ENCODE peak calls at places on chromosome 5, in eight cellular contexts. One of them, this sample, is unnamed.

GRCh38 chr5:175842947-175843793 is 28.2 kb upstream of the CPLX2 start:
- DNase-seq in stimulated activated CD8-positive, alpha-beta memory T cell treated with anti-CD3 and anti-CD28 coated beads, Interleukin-7, amount 100 ng/mL, for 24 hours: no peak
- DNase-seq in amniotic stem cell: no peak
- DNase-seq in stimulated activated naive CD8-positive, alpha-beta T cell treated with anti-CD3 and anti-CD28 coated beads, Interleukin-15, Interleukin-2, amounts not matched to agents 100 U/mL and 50 U/mL, for 24 hours: no peak
- DNase-seq in T-cell: no peak
- DNase-seq in fibroblast of lung: peak
- DNase-seq in C1 segment of cervical spinal cord: no peak
- DNase-seq in AML-193: no peak
- DNase-seq in this sample: no peak

GRCh38 chr5:1156754-1157460 is 44.5 kb upstream of the SLC6A19 start:
- DNase-seq in stimulated activated CD8-positive, alpha-beta memory T cell treated with anti-CD3 and anti-CD28 coated beads, Interleukin-7, amount 100 ng/mL, for 24 hours: no peak
- DNase-seq in amniotic stem cell: no peak
- DNase-seq in stimulated activated naive CD8-positive, alpha-beta T cell treated with anti-CD3 and anti-CD28 coated beads, Interleukin-15, Interleukin-2, amounts not matched to agents 100 U/mL and 50 U/mL, for 24 hours: no peak
- DNase-seq in T-cell: no peak
- DNase-seq in fibroblast of lung: no peak
- DNase-seq in C1 segment of cervical spinal cord: no peak
- DNase-seq in AML-193: no peak
- DNase-seq in this sample: no peak

GRCh38 chr5:55850839-55851674 is at the start of gene IL31RA:
- DNase-seq in stimulated activated CD8-positive, alpha-beta memory T cell treated with anti-CD3 and anti-CD28 coated beads, Interleukin-7, amount 100 ng/mL, for 24 hours: no peak
- DNase-seq in amniotic stem cell: peak
- DNase-seq in stimulated activated naive CD8-positive, alpha-beta T cell treated with anti-CD3 and anti-CD28 coated beads, Interleukin-15, Interleukin-2, amounts not matched to agents 100 U/mL and 50 U/mL, for 24 hours: no peak
- DNase-seq in T-cell: no peak
- DNase-seq in fibroblast of lung: peak
- DNase-seq in C1 segment of cervical spinal cord: no peak
- DNase-seq in AML-193: no peak
- DNase-seq in this sample: no peak

GRCh38 chr5:8827701-8828100 is 718.2 kb downstream of the SEMA5A start:
- DNase-seq in stimulated activated CD8-positive, alpha-beta memory T cell treated with anti-CD3 and anti-CD28 coated beads, Interleukin-7, amount 100 ng/mL, for 24 hours: no peak
- DNase-seq in amniotic stem cell: no peak
- DNase-seq in stimulated activated naive CD8-positive, alpha-beta T cell treated with anti-CD3 and anti-CD28 coated beads, Interleukin-15, Interleukin-2, amounts not matched to agents 100 U/mL and 50 U/mL, for 24 hours: no peak
- DNase-seq in T-cell: no peak
- DNase-seq in fibroblast of lung: peak
- DNase-seq in C1 segment of cervical spinal cord: no peak
- DNase-seq in AML-193: no peak
- DNase-seq in this sample: no peak

GRCh38 chr5:87776785-87777184 is 364.1 kb upstream of the CCNH start:
- DNase-seq in stimulated activated CD8-positive, alpha-beta memory T cell treated with anti-CD3 and anti-CD28 coated beads, Interleukin-7, amount 100 ng/mL, for 24 hours: no peak
- DNase-seq in amniotic stem cell: no peak
- DNase-seq in stimulated activated naive CD8-positive, alpha-beta T cell treated with anti-CD3 and anti-CD28 coated beads, Interleukin-15, Interleukin-2, amounts not matched to agents 100 U/mL and 50 U/mL, for 24 hours: no peak
- DNase-seq in T-cell: no peak
- DNase-seq in fibroblast of lung: peak
- DNase-seq in C1 segment of cervical spinal cord: no peak
- DNase-seq in AML-193: no peak
- DNase-seq in this sample: no peak

GRCh38 chr5:89213584-89213983 is 330.6 kb upstream of the MEF2C start:
- DNase-seq in stimulated activated CD8-positive, alpha-beta memory T cell treated with anti-CD3 and anti-CD28 coated beads, Interleukin-7, amount 100 ng/mL, for 24 hours: no peak
- DNase-seq in amniotic stem cell: no peak
- DNase-seq in stimulated activated naive CD8-positive, alpha-beta T cell treated with anti-CD3 and anti-CD28 coated beads, Interleukin-15, Interleukin-2, amounts not matched to agents 100 U/mL and 50 U/mL, for 24 hours: no peak
- DNase-seq in T-cell: no peak
- DNase-seq in fibroblast of lung: peak
- DNase-seq in C1 segment of cervical spinal cord: no peak
- DNase-seq in AML-193: no peak
- DNase-seq in this sample: no peak

GRCh38 chr5:142753114-142753764 is 16.9 kb upstream of the ARHGAP26 start:
- DNase-seq in stimulated activated CD8-positive, alpha-beta memory T cell treated with anti-CD3 and anti-CD28 coated beads, Interleukin-7, amount 100 ng/mL, for 24 hours: no peak
- DNase-seq in amniotic stem cell: no peak
- DNase-seq in stimulated activated naive CD8-positive, alpha-beta T cell treated with anti-CD3 and anti-CD28 coated beads, Interleukin-15, Interleukin-2, amounts not matched to agents 100 U/mL and 50 U/mL, for 24 hours: no peak
- DNase-seq in T-cell: no peak
- DNase-seq in fibroblast of lung: peak
- DNase-seq in C1 segment of cervical spinal cord: peak
- DNase-seq in AML-193: no peak
- DNase-seq in this sample: no peak

GRCh38 chr5:53425598-53426516 is 54.6 kb upstream of the FST start:
- DNase-seq in stimulated activated CD8-positive, alpha-beta memory T cell treated with anti-CD3 and anti-CD28 coated beads, Interleukin-7, amount 100 ng/mL, for 24 hours: no peak
- DNase-seq in amniotic stem cell: no peak
- DNase-seq in stimulated activated naive CD8-positive, alpha-beta T cell treated with anti-CD3 and anti-CD28 coated beads, Interleukin-15, Interleukin-2, amounts not matched to agents 100 U/mL and 50 U/mL, for 24 hours: peak
- DNase-seq in T-cell: no peak
- DNase-seq in fibroblast of lung: peak
- DNase-seq in C1 segment of cervical spinal cord: peak
- DNase-seq in AML-193: peak
- DNase-seq in this sample: no peak

GRCh38 chr5:138336952-138337684 is 948 bp upstream of the FAM53C start:
- DNase-seq in stimulated activated CD8-positive, alpha-beta memory T cell treated with anti-CD3 and anti-CD28 coated beads, Interleukin-7, amount 100 ng/mL, for 24 hours: no peak
- DNase-seq in amniotic stem cell: peak
- DNase-seq in stimulated activated naive CD8-positive, alpha-beta T cell treated with anti-CD3 and anti-CD28 coated beads, Interleukin-15, Interleukin-2, amounts not matched to agents 100 U/mL and 50 U/mL, for 24 hours: no peak
- DNase-seq in T-cell: no peak
- DNase-seq in fibroblast of lung: peak
- DNase-seq in C1 segment of cervical spinal cord: no peak
- DNase-seq in AML-193: peak
- DNase-seq in this sample: no peak

GRCh38 chr5:1161108-1161831 is 40.1 kb upstream of the SLC6A19 start:
- DNase-seq in stimulated activated CD8-positive, alpha-beta memory T cell treated with anti-CD3 and anti-CD28 coated beads, Interleukin-7, amount 100 ng/mL, for 24 hours: no peak
- DNase-seq in amniotic stem cell: no peak
- DNase-seq in stimulated activated naive CD8-positive, alpha-beta T cell treated with anti-CD3 and anti-CD28 coated beads, Interleukin-15, Interleukin-2, amounts not matched to agents 100 U/mL and 50 U/mL, for 24 hours: no peak
- DNase-seq in T-cell: no peak
- DNase-seq in fibroblast of lung: peak
- DNase-seq in C1 segment of cervical spinal cord: no peak
- DNase-seq in AML-193: no peak
- DNase-seq in this sample: no peak

GRCh38 chr5:15720515-15720914 is 220.5 kb downstream of the FBXL7 start:
- DNase-seq in stimulated activated CD8-positive, alpha-beta memory T cell treated with anti-CD3 and anti-CD28 coated beads, Interleukin-7, amount 100 ng/mL, for 24 hours: no peak
- DNase-seq in amniotic stem cell: no peak
- DNase-seq in stimulated activated naive CD8-positive, alpha-beta T cell treated with anti-CD3 and anti-CD28 coated beads, Interleukin-15, Interleukin-2, amounts not matched to agents 100 U/mL and 50 U/mL, for 24 hours: no peak
- DNase-seq in T-cell: no peak
- DNase-seq in fibroblast of lung: no peak
- DNase-seq in C1 segment of cervical spinal cord: no peak
- DNase-seq in AML-193: no peak
- DNase-seq in this sample: no peak

GRCh38 chr5:116824751-116825438 is 250.3 kb upstream of the SEMA6A start:
- DNase-seq in stimulated activated CD8-positive, alpha-beta memory T cell treated with anti-CD3 and anti-CD28 coated beads, Interleukin-7, amount 100 ng/mL, for 24 hours: no peak
- DNase-seq in amniotic stem cell: no peak
- DNase-seq in stimulated activated naive CD8-positive, alpha-beta T cell treated with anti-CD3 and anti-CD28 coated beads, Interleukin-15, Interleukin-2, amounts not matched to agents 100 U/mL and 50 U/mL, for 24 hours: no peak
- DNase-seq in T-cell: no peak
- DNase-seq in fibroblast of lung: no peak
- DNase-seq in C1 segment of cervical spinal cord: no peak
- DNase-seq in AML-193: no peak
- DNase-seq in this sample: no peak

GRCh38 chr5:9437741-9438240 is 108.1 kb downstream of the SEMA5A start:
- DNase-seq in stimulated activated CD8-positive, alpha-beta memory T cell treated with anti-CD3 and anti-CD28 coated beads, Interleukin-7, amount 100 ng/mL, for 24 hours: no peak
- DNase-seq in amniotic stem cell: no peak
- DNase-seq in stimulated activated naive CD8-positive, alpha-beta T cell treated with anti-CD3 and anti-CD28 coated beads, Interleukin-15, Interleukin-2, amounts not matched to agents 100 U/mL and 50 U/mL, for 24 hours: no peak
- DNase-seq in T-cell: no peak
- DNase-seq in fibroblast of lung: peak
- DNase-seq in C1 segment of cervical spinal cord: no peak
- DNase-seq in AML-193: no peak
- DNase-seq in this sample: no peak

GRCh38 chr5:93578813-93579560 is 2.0 kb downstream of the NR2F1-AS1 start:
- DNase-seq in stimulated activated CD8-positive, alpha-beta memory T cell treated with anti-CD3 and anti-CD28 coated beads, Interleukin-7, amount 100 ng/mL, for 24 hours: no peak
- DNase-seq in amniotic stem cell: no peak
- DNase-seq in stimulated activated naive CD8-positive, alpha-beta T cell treated with anti-CD3 and anti-CD28 coated beads, Interleukin-15, Interleukin-2, amounts not matched to agents 100 U/mL and 50 U/mL, for 24 hours: peak
- DNase-seq in T-cell: no peak
- DNase-seq in fibroblast of lung: peak
- DNase-seq in C1 segment of cervical spinal cord: no peak
- DNase-seq in AML-193: peak
- DNase-seq in this sample: no peak

GRCh38 chr5:157159209-157159751 is 6.8 kb downstream of the GARIN3 start:
- DNase-seq in stimulated activated CD8-positive, alpha-beta memory T cell treated with anti-CD3 and anti-CD28 coated beads, Interleukin-7, amount 100 ng/mL, for 24 hours: no peak
- DNase-seq in amniotic stem cell: no peak
- DNase-seq in stimulated activated naive CD8-positive, alpha-beta T cell treated with anti-CD3 and anti-CD28 coated beads, Interleukin-15, Interleukin-2, amounts not matched to agents 100 U/mL and 50 U/mL, for 24 hours: no peak
- DNase-seq in T-cell: no peak
- DNase-seq in fibroblast of lung: no peak
- DNase-seq in C1 segment of cervical spinal cord: no peak
- DNase-seq in AML-193: no peak
- DNase-seq in this sample: no peak

GRCh38 chr5:58135571-58136335 is 324.1 kb downstream of the PLK2 start:
- DNase-seq in stimulated activated CD8-positive, alpha-beta memory T cell treated with anti-CD3 and anti-CD28 coated beads, Interleukin-7, amount 100 ng/mL, for 24 hours: no peak
- DNase-seq in amniotic stem cell: no peak
- DNase-seq in stimulated activated naive CD8-positive, alpha-beta T cell treated with anti-CD3 and anti-CD28 coated beads, Interleukin-15, Interleukin-2, amounts not matched to agents 100 U/mL and 50 U/mL, for 24 hours: no peak
- DNase-seq in T-cell: no peak
- DNase-seq in fibroblast of lung: peak
- DNase-seq in C1 segment of cervical spinal cord: no peak
- DNase-seq in AML-193: no peak
- DNase-seq in this sample: no peak

GRCh38 chr5:108260105-108260857 is 121.6 kb downstream of the FBXL17 start:
- DNase-seq in stimulated activated CD8-positive, alpha-beta memory T cell treated with anti-CD3 and anti-CD28 coated beads, Interleukin-7, amount 100 ng/mL, for 24 hours: peak
- DNase-seq in amniotic stem cell: peak
- DNase-seq in stimulated activated naive CD8-positive, alpha-beta T cell treated with anti-CD3 and anti-CD28 coated beads, Interleukin-15, Interleukin-2, amounts not matched to agents 100 U/mL and 50 U/mL, for 24 hours: peak
- DNase-seq in T-cell: peak
- DNase-seq in fibroblast of lung: peak
- DNase-seq in C1 segment of cervical spinal cord: peak
- DNase-seq in AML-193: peak
- DNase-seq in this sample: no peak

GRCh38 chr5:90982576-90982975 is 400.5 kb downstream of the ARRDC3 start:
- DNase-seq in stimulated activated CD8-positive, alpha-beta memory T cell treated with anti-CD3 and anti-CD28 coated beads, Interleukin-7, amount 100 ng/mL, for 24 hours: no peak
- DNase-seq in amniotic stem cell: no peak
- DNase-seq in stimulated activated naive CD8-positive, alpha-beta T cell treated with anti-CD3 and anti-CD28 coated beads, Interleukin-15, Interleukin-2, amounts not matched to agents 100 U/mL and 50 U/mL, for 24 hours: no peak
- DNase-seq in T-cell: no peak
- DNase-seq in fibroblast of lung: peak
- DNase-seq in C1 segment of cervical spinal cord: no peak
- DNase-seq in AML-193: no peak
- DNase-seq in this sample: no peak

GRCh38 chr5:175422058-175422457 is 21.9 kb downstream of the DRD1 start:
- DNase-seq in stimulated activated CD8-positive, alpha-beta memory T cell treated with anti-CD3 and anti-CD28 coated beads, Interleukin-7, amount 100 ng/mL, for 24 hours: no peak
- DNase-seq in amniotic stem cell: no peak
- DNase-seq in stimulated activated naive CD8-positive, alpha-beta T cell treated with anti-CD3 and anti-CD28 coated beads, Interleukin-15, Interleukin-2, amounts not matched to agents 100 U/mL and 50 U/mL, for 24 hours: no peak
- DNase-seq in T-cell: no peak
- DNase-seq in fibroblast of lung: no peak
- DNase-seq in C1 segment of cervical spinal cord: no peak
- DNase-seq in AML-193: no peak
- DNase-seq in this sample: no peak

GRCh38 chr5:86617309-86617755 is 409 bp upstream of the COX7C start:
- DNase-seq in stimulated activated CD8-positive, alpha-beta memory T cell treated with anti-CD3 and anti-CD28 coated beads, Interleukin-7, amount 100 ng/mL, for 24 hours: no peak
- DNase-seq in amniotic stem cell: no peak
- DNase-seq in stimulated activated naive CD8-positive, alpha-beta T cell treated with anti-CD3 and anti-CD28 coated beads, Interleukin-15, Interleukin-2, amounts not matched to agents 100 U/mL and 50 U/mL, for 24 hours: no peak
- DNase-seq in T-cell: no peak
- DNase-seq in fibroblast of lung: no peak
- DNase-seq in C1 segment of cervical spinal cord: no peak
- DNase-seq in AML-193: no peak
- DNase-seq in this sample: no peak

GRCh38 chr5:53456366-53456765 is 24.1 kb upstream of the FST start:
- DNase-seq in stimulated activated CD8-positive, alpha-beta memory T cell treated with anti-CD3 and anti-CD28 coated beads, Interleukin-7, amount 100 ng/mL, for 24 hours: no peak
- DNase-seq in amniotic stem cell: no peak
- DNase-seq in stimulated activated naive CD8-positive, alpha-beta T cell treated with anti-CD3 and anti-CD28 coated beads, Interleukin-15, Interleukin-2, amounts not matched to agents 100 U/mL and 50 U/mL, for 24 hours: no peak
- DNase-seq in T-cell: no peak
- DNase-seq in fibroblast of lung: no peak
- DNase-seq in C1 segment of cervical spinal cord: no peak
- DNase-seq in AML-193: no peak
- DNase-seq in this sample: no peak

GRCh38 chr5:139682016-139682975 is 34.1 kb downstream of the CXXC5 start:
- DNase-seq in stimulated activated CD8-positive, alpha-beta memory T cell treated with anti-CD3 and anti-CD28 coated beads, Interleukin-7, amount 100 ng/mL, for 24 hours: no peak
- DNase-seq in amniotic stem cell: no peak
- DNase-seq in stimulated activated naive CD8-positive, alpha-beta T cell treated with anti-CD3 and anti-CD28 coated beads, Interleukin-15, Interleukin-2, amounts not matched to agents 100 U/mL and 50 U/mL, for 24 hours: no peak
- DNase-seq in T-cell: no peak
- DNase-seq in fibroblast of lung: no peak
- DNase-seq in C1 segment of cervical spinal cord: peak
- DNase-seq in AML-193: no peak
- DNase-seq in this sample: no peak

GRCh38 chr5:119750887-119751733 is 121.8 kb downstream of the FAM170A start:
- DNase-seq in stimulated activated CD8-positive, alpha-beta memory T cell treated with anti-CD3 and anti-CD28 coated beads, Interleukin-7, amount 100 ng/mL, for 24 hours: no peak
- DNase-seq in amniotic stem cell: no peak
- DNase-seq in stimulated activated naive CD8-positive, alpha-beta T cell treated with anti-CD3 and anti-CD28 coated beads, Interleukin-15, Interleukin-2, amounts not matched to agents 100 U/mL and 50 U/mL, for 24 hours: no peak
- DNase-seq in T-cell: no peak
- DNase-seq in fibroblast of lung: no peak
- DNase-seq in C1 segment of cervical spinal cord: no peak
- DNase-seq in AML-193: no peak
- DNase-seq in this sample: no peak

GRCh38 chr5:72722792-72723402 is 93.6 kb upstream of the TNPO1 start:
- DNase-seq in stimulated activated CD8-positive, alpha-beta memory T cell treated with anti-CD3 and anti-CD28 coated beads, Interleukin-7, amount 100 ng/mL, for 24 hours: no peak
- DNase-seq in amniotic stem cell: no peak
- DNase-seq in stimulated activated naive CD8-positive, alpha-beta T cell treated with anti-CD3 and anti-CD28 coated beads, Interleukin-15, Interleukin-2, amounts not matched to agents 100 U/mL and 50 U/mL, for 24 hours: no peak
- DNase-seq in T-cell: no peak
- DNase-seq in fibroblast of lung: no peak
- DNase-seq in C1 segment of cervical spinal cord: no peak
- DNase-seq in AML-193: no peak
- DNase-seq in this sample: no peak

GRCh38 chr5:154370119-154370518 is 75.7 kb upstream of the SAP30L start:
- DNase-seq in stimulated activated CD8-positive, alpha-beta memory T cell treated with anti-CD3 and anti-CD28 coated beads, Interleukin-7, amount 100 ng/mL, for 24 hours: no peak
- DNase-seq in amniotic stem cell: no peak
- DNase-seq in stimulated activated naive CD8-positive, alpha-beta T cell treated with anti-CD3 and anti-CD28 coated beads, Interleukin-15, Interleukin-2, amounts not matched to agents 100 U/mL and 50 U/mL, for 24 hours: no peak
- DNase-seq in T-cell: no peak
- DNase-seq in fibroblast of lung: peak
- DNase-seq in C1 segment of cervical spinal cord: no peak
- DNase-seq in AML-193: no peak
- DNase-seq in this sample: no peak

GRCh38 chr5:110726249-110727024 is at the start of gene TMEM232:
- DNase-seq in stimulated activated CD8-positive, alpha-beta memory T cell treated with anti-CD3 and anti-CD28 coated beads, Interleukin-7, amount 100 ng/mL, for 24 hours: peak
- DNase-seq in amniotic stem cell: no peak
- DNase-seq in stimulated activated naive CD8-positive, alpha-beta T cell treated with anti-CD3 and anti-CD28 coated beads, Interleukin-15, Interleukin-2, amounts not matched to agents 100 U/mL and 50 U/mL, for 24 hours: peak
- DNase-seq in T-cell: peak
- DNase-seq in fibroblast of lung: peak
- DNase-seq in C1 segment of cervical spinal cord: peak
- DNase-seq in AML-193: peak
- DNase-seq in this sample: peak

GRCh38 chr5:87020099-87020934 is 247.4 kb upstream of the RASA1 start:
- DNase-seq in stimulated activated CD8-positive, alpha-beta memory T cell treated with anti-CD3 and anti-CD28 coated beads, Interleukin-7, amount 100 ng/mL, for 24 hours: no peak
- DNase-seq in amniotic stem cell: no peak
- DNase-seq in stimulated activated naive CD8-positive, alpha-beta T cell treated with anti-CD3 and anti-CD28 coated beads, Interleukin-15, Interleukin-2, amounts not matched to agents 100 U/mL and 50 U/mL, for 24 hours: peak
- DNase-seq in T-cell: no peak
- DNase-seq in fibroblast of lung: peak
- DNase-seq in C1 segment of cervical spinal cord: no peak
- DNase-seq in AML-193: no peak
- DNase-seq in this sample: no peak

GRCh38 chr5:109242518-109242917 is 167.3 kb downstream of the PJA2 start:
- DNase-seq in stimulated activated CD8-positive, alpha-beta memory T cell treated with anti-CD3 and anti-CD28 coated beads, Interleukin-7, amount 100 ng/mL, for 24 hours: no peak
- DNase-seq in amniotic stem cell: no peak
- DNase-seq in stimulated activated naive CD8-positive, alpha-beta T cell treated with anti-CD3 and anti-CD28 coated beads, Interleukin-15, Interleukin-2, amounts not matched to agents 100 U/mL and 50 U/mL, for 24 hours: no peak
- DNase-seq in T-cell: no peak
- DNase-seq in fibroblast of lung: peak
- DNase-seq in C1 segment of cervical spinal cord: no peak
- DNase-seq in AML-193: no peak
- DNase-seq in this sample: no peak

GRCh38 chr5:94618029-94618492 is 343 bp downstream of the KIAA0825 start:
- DNase-seq in stimulated activated CD8-positive, alpha-beta memory T cell treated with anti-CD3 and anti-CD28 coated beads, Interleukin-7, amount 100 ng/mL, for 24 hours: no peak
- DNase-seq in amniotic stem cell: peak
- DNase-seq in stimulated activated naive CD8-positive, alpha-beta T cell treated with anti-CD3 and anti-CD28 coated beads, Interleukin-15, Interleukin-2, amounts not matched to agents 100 U/mL and 50 U/mL, for 24 hours: no peak
- DNase-seq in T-cell: no peak
- DNase-seq in fibroblast of lung: peak
- DNase-seq in C1 segment of cervical spinal cord: peak
- DNase-seq in AML-193: peak
- DNase-seq in this sample: no peak

GRCh38 chr5:96677496-96677895 is 15.3 kb downstream of the CAST start:
- DNase-seq in stimulated activated CD8-positive, alpha-beta memory T cell treated with anti-CD3 and anti-CD28 coated beads, Interleukin-7, amount 100 ng/mL, for 24 hours: no peak
- DNase-seq in amniotic stem cell: no peak
- DNase-seq in stimulated activated naive CD8-positive, alpha-beta T cell treated with anti-CD3 and anti-CD28 coated beads, Interleukin-15, Interleukin-2, amounts not matched to agents 100 U/mL and 50 U/mL, for 24 hours: no peak
- DNase-seq in T-cell: no peak
- DNase-seq in fibroblast of lung: no peak
- DNase-seq in C1 segment of cervical spinal cord: no peak
- DNase-seq in AML-193: no peak
- DNase-seq in this sample: no peak

GRCh38 chr5:175691761-175692160 is 33.9 kb downstream of the HRH2 start:
- DNase-seq in stimulated activated CD8-positive, alpha-beta memory T cell treated with anti-CD3 and anti-CD28 coated beads, Interleukin-7, amount 100 ng/mL, for 24 hours: no peak
- DNase-seq in amniotic stem cell: no peak
- DNase-seq in stimulated activated naive CD8-positive, alpha-beta T cell treated with anti-CD3 and anti-CD28 coated beads, Interleukin-15, Interleukin-2, amounts not matched to agents 100 U/mL and 50 U/mL, for 24 hours: no peak
- DNase-seq in T-cell: no peak
- DNase-seq in fibroblast of lung: no peak
- DNase-seq in C1 segment of cervical spinal cord: no peak
- DNase-seq in AML-193: no peak
- DNase-seq in this sample: no peak

GRCh38 chr5:66118294-66118693 is 25.8 kb upstream of the SREK1 start:
- DNase-seq in stimulated activated CD8-positive, alpha-beta memory T cell treated with anti-CD3 and anti-CD28 coated beads, Interleukin-7, amount 100 ng/mL, for 24 hours: no peak
- DNase-seq in amniotic stem cell: no peak
- DNase-seq in stimulated activated naive CD8-positive, alpha-beta T cell treated with anti-CD3 and anti-CD28 coated beads, Interleukin-15, Interleukin-2, amounts not matched to agents 100 U/mL and 50 U/mL, for 24 hours: no peak
- DNase-seq in T-cell: no peak
- DNase-seq in fibroblast of lung: no peak
- DNase-seq in C1 segment of cervical spinal cord: no peak
- DNase-seq in AML-193: no peak
- DNase-seq in this sample: no peak

GRCh38 chr5:132150565-132150964 is 77.0 kb downstream of the CSF2 start:
- DNase-seq in stimulated activated CD8-positive, alpha-beta memory T cell treated with anti-CD3 and anti-CD28 coated beads, Interleukin-7, amount 100 ng/mL, for 24 hours: no peak
- DNase-seq in amniotic stem cell: no peak
- DNase-seq in stimulated activated naive CD8-positive, alpha-beta T cell treated with anti-CD3 and anti-CD28 coated beads, Interleukin-15, Interleukin-2, amounts not matched to agents 100 U/mL and 50 U/mL, for 24 hours: no peak
- DNase-seq in T-cell: no peak
- DNase-seq in fibroblast of lung: no peak
- DNase-seq in C1 segment of cervical spinal cord: no peak
- DNase-seq in AML-193: no peak
- DNase-seq in this sample: no peak

GRCh38 chr5:173010021-173010420 is 26.4 kb downstream of the ATP6V0E1 start:
- DNase-seq in stimulated activated CD8-positive, alpha-beta memory T cell treated with anti-CD3 and anti-CD28 coated beads, Interleukin-7, amount 100 ng/mL, for 24 hours: no peak
- DNase-seq in amniotic stem cell: no peak
- DNase-seq in stimulated activated naive CD8-positive, alpha-beta T cell treated with anti-CD3 and anti-CD28 coated beads, Interleukin-15, Interleukin-2, amounts not matched to agents 100 U/mL and 50 U/mL, for 24 hours: peak
- DNase-seq in T-cell: no peak
- DNase-seq in fibroblast of lung: peak
- DNase-seq in C1 segment of cervical spinal cord: no peak
- DNase-seq in AML-193: no peak
- DNase-seq in this sample: no peak

This sample was measured in activated B cell treated with CpG ODN at 0.5 μM for 24 hours.